ENCODE peak calls at places on chromosomes 12 and 14, in seven cellular contexts. F is NCI-H510A treated with DMSO at 0.1 percent for 48 hours; G is AG08396; D is activated CD4-positive, alpha-beta T cell treated with anti-CD3 and anti-CD28 coated beads, Interleukin-2, amount 10 ng/mL, durations not matched to agents 7 days and 5 days; K is stimulated activated CD8-positive, alpha-beta memory T cell treated with anti-CD3 and anti-CD28 coated beads, Interleukin-7, amount 100 ng/mL, for 1 hour; V is stimulated activated CD4-positive, alpha-beta T cell treated with anti-CD3 and anti-CD28 coated beads, Interleukin-4, amount 100 ng/mL, for 24 hours; C is SK-MEL-5. X is an unnamed sample.
A peak's percentile ranks its signal among the peaks of the same experiment; 100 is the strongest.

GRCh38 chr12:10613334-10614055 is at the start of gene MAGOHB:
- DNase-seq in F (peak; percentile 89), G (peak; percentile 92), D (peak; percentile 98), K (peak; percentile 100), V (peak; percentile 99), C (peak; percentile 97), X (peak; percentile 97)

GRCh38 chr14:91573894-91574837 is 64.1 kb upstream of the PPP4R3A start:
- DNase-seq in F (peak; percentile 90), G (peak; percentile 83), D (peak; percentile 55), K (peak; percentile 48), V (peak; percentile 90), C (peak; percentile 24), X (peak; percentile 50)

GRCh38 chr12:107225626-107226025 is 132.3 kb upstream of the CRY1 start:
- DNase-seq in F (no peak), G (peak; percentile 69), D (no peak), K (no peak), V (no peak), C (no peak), X (no peak)

GRCh38 chr14:93912785-93913184 is 14.4 kb upstream of the FAM181A start:
- DNase-seq in F (no peak), G (no peak), D (no peak), K (no peak), V (no peak), C (no peak), X (no peak)

GRCh38 chr12:17572250-17572649 is 517.7 kb downstream of the RERGL start:
- DNase-seq in F (no peak), G (no peak), D (no peak), K (no peak), V (no peak), C (no peak), X (no peak)

GRCh38 chr14:104356738-104357688 is 218.6 kb downstream of the KIF26A start:
- DNase-seq in F (no peak), G (no peak), D (no peak), K (no peak), V (no peak), C (no peak), X (peak; percentile 22)

GRCh38 chr12:125406131-125406530 is 340.9 kb downstream of the AACS start:
- DNase-seq in F (no peak), G (no peak), D (no peak), K (no peak), V (no peak), C (no peak), X (no peak)

GRCh38 chr12:80226576-80226975 is 127.2 kb downstream of the OTOGL start:
- DNase-seq in F (no peak), G (no peak), D (no peak), K (no peak), V (no peak), C (no peak), X (no peak)

GRCh38 chr12:3145546-3146310 is 68.5 kb downstream of the TSPAN9 start:
- DNase-seq in F (no peak), G (no peak), D (no peak), K (no peak), V (no peak), C (no peak), X (no peak)

GRCh38 chr14:65019944-65020566 is 33.4 kb downstream of the FNTB start:
- DNase-seq in F (peak; percentile 81), G (peak; percentile 52), D (no peak), K (no peak), V (no peak), C (peak; percentile 94), X (no peak)

GRCh38 chr12:45336331-45336730 is 120.4 kb downstream of the ANO6 start:
- DNase-seq in F (no peak), G (peak; percentile 17), D (no peak), K (no peak), V (no peak), C (peak; percentile 32), X (no peak)

GRCh38 chr12:53955036-53955775 is 503 bp downstream of the HOXC12 start:
- DNase-seq in F (no peak), G (no peak), D (no peak), K (no peak), V (no peak), C (no peak), X (no peak)

GRCh38 chr12:81627336-81628189 is 131.6 kb downstream of the PPFIA2 start:
- DNase-seq in F (peak; percentile 91), G (peak; percentile 32), D (no peak), K (no peak), V (no peak), C (peak; percentile 81), X (no peak)

GRCh38 chr14:104827173-104828055 is 26.5 kb downstream of the ZBTB42 start:
- DNase-seq in F (peak; percentile 42), G (peak; percentile 77), D (peak; percentile 59), K (no peak), V (peak; percentile 59), C (peak; percentile 80), X (peak; percentile 61)

GRCh38 chr14:81125536-81125935 is 95.2 kb downstream of the GTF2A1 start:
- DNase-seq in F (no peak), G (no peak), D (no peak), K (no peak), V (no peak), C (no peak), X (no peak)

GRCh38 chr14:71556730-71557129 is 375.5 kb upstream of the RGS6 start:
- DNase-seq in F (no peak), G (no peak), D (no peak), K (no peak), V (no peak), C (no peak), X (no peak)

GRCh38 chr14:79510659-79511058 is 700.6 kb downstream of the DIO2 start:
- DNase-seq in F (no peak), G (peak; percentile 9), D (no peak), K (no peak), V (no peak), C (no peak), X (no peak)

GRCh38 chr12:179131-179884 is 34.6 kb downstream of the SLC6A12 start:
- DNase-seq in F (peak; percentile 62), G (no peak), D (no peak), K (no peak), V (no peak), C (no peak), X (no peak)

GRCh38 chr12:92408072-92408900 is 262.6 kb upstream of the BTG1 start:
- DNase-seq in F (peak; percentile 5), G (peak; percentile 10), D (peak; percentile 59), K (no peak), V (peak; percentile 58), C (peak; percentile 88), X (peak; percentile 37)

GRCh38 chr12:114903394-114903748 is 219.4 kb upstream of the TBX3 start:
- DNase-seq in F (no peak), G (no peak), D (no peak), K (no peak), V (no peak), C (no peak), X (no peak)

GRCh38 chr12:75724913-75725312 is 213.5 kb upstream of the KRR1 start:
- DNase-seq in F (peak; percentile 82), G (peak; percentile 53), D (no peak), K (no peak), V (no peak), C (peak; percentile 68), X (no peak)

GRCh38 chr12:47087088-47087688 is 7.4 kb upstream of the AMIGO2 start:
- DNase-seq in F (peak; percentile 57), G (no peak), D (no peak), K (no peak), V (no peak), C (peak; percentile 49), X (no peak)

GRCh38 chr14:87630808-87631207 is 362.2 kb downstream of the GALC start:
- DNase-seq in F (no peak), G (no peak), D (no peak), K (no peak), V (no peak), C (no peak), X (no peak)

GRCh38 chr14:59229653-59230406 is 41.4 kb downstream of the DAAM1 start:
- DNase-seq in F (no peak), G (no peak), D (peak; percentile 16), K (no peak), V (no peak), C (no peak), X (no peak)

GRCh38 chr14:100104006-100104352 is 38.8 kb downstream of the EVL start:
- DNase-seq in F (no peak), G (no peak), D (no peak), K (no peak), V (no peak), C (no peak), X (no peak)

GRCh38 chr14:41482861-41483260 is 123.8 kb upstream of the LRFN5 start:
- DNase-seq in F (no peak), G (no peak), D (no peak), K (no peak), V (no peak), C (no peak), X (no peak)

GRCh38 chr14:24147761-24148428 is 597 bp downstream of the RNF31 start:
- DNase-seq in F (no peak), G (no peak), D (no peak), K (no peak), V (no peak), C (no peak), X (no peak)

GRCh38 chr14:53596845-53597525 is 359.6 kb downstream of the BMP4 start:
- DNase-seq in F (no peak), G (no peak), D (no peak), K (no peak), V (no peak), C (no peak), X (no peak)

GRCh38 chr14:102661614-102662013 is 69.2 kb downstream of the RCOR1 start:
- DNase-seq in F (no peak), G (no peak), D (no peak), K (no peak), V (no peak), C (no peak), X (no peak)

GRCh38 chr14:47722929-47723693 is 47.7 kb upstream of the MDGA2 start:
- DNase-seq in F (no peak), G (no peak), D (no peak), K (no peak), V (no peak), C (no peak), X (no peak)

GRCh38 chr14:51109651-51110050 is 14.7 kb upstream of the TRIM9 start:
- DNase-seq in F (no peak), G (no peak), D (no peak), K (no peak), V (no peak), C (no peak), X (no peak)

GRCh38 chr12:105696-106095 is 39.1 kb downstream of the IQSEC3 start:
- DNase-seq in F (no peak), G (no peak), D (no peak), K (no peak), V (no peak), C (no peak), X (no peak)